ENCODE peak calls at places on chromosomes 2 and 18, in four cellular contexts. P is ovary, I is fibroblast of lung, L is A549. H is an unnamed sample.
A peak's percentile ranks its signal among the peaks of the same experiment; 100 is the strongest.

GRCh38 chr2:50648031-50648430 is 383.9 kb downstream of the NRXN1 start:
- DNase-seq in P (no peak), I (peak; percentile 18), L (no peak), H (no peak)

GRCh38 chr2:55721601-55722215 is 28.1 kb upstream of the PNPT1 start:
- DNase-seq in P (no peak), I (no peak), L (no peak), H (no peak)

GRCh38 chr2:226578373-226578772 is 221.2 kb downstream of the IRS1 start:
- DNase-seq in P (no peak), I (no peak), L (no peak), H (no peak)

GRCh38 chr18:48828713-48829442 is 121.9 kb downstream of the SMAD7 start:
- DNase-seq in P (no peak), I (no peak), L (no peak), H (peak; percentile 58)

GRCh38 chr2:37629529-37629928 is 41.9 kb downstream of the CDC42EP3 start:
- DNase-seq in P (no peak), I (peak; percentile 76), L (no peak), H (no peak)

GRCh38 chr18:54222922-54223567 is 1.4 kb downstream of the MBD2 start:
- DNase-seq in P (no peak), I (no peak), L (no peak), H (no peak)

GRCh38 chr2:9782197-9782719 is 61.0 kb upstream of the TAF1B start:
- DNase-seq in P (no peak), I (no peak), L (no peak), H (no peak)

GRCh38 chr2:15316370-15316814 is 244.7 kb downstream of the NBAS start:
- DNase-seq in P (no peak), I (no peak), L (no peak), H (no peak)

GRCh38 chr2:18639756-18640453 is 50.5 kb upstream of the NT5C1B start:
- DNase-seq in P (no peak), I (no peak), L (no peak), H (no peak)

GRCh38 chr2:199738723-199739412 is 112.1 kb downstream of the FTCDNL1 start:
- DNase-seq in P (no peak), I (no peak), L (no peak), H (no peak)

GRCh38 chr2:54520687-54521086 is 64.6 kb downstream of the SPTBN1 start:
- DNase-seq in P (no peak), I (peak; percentile 97), L (no peak), H (no peak)

GRCh38 chr2:85924522-85924921 is 35.7 kb upstream of the ST3GAL5 start:
- DNase-seq in P (peak; percentile 73), I (peak; percentile 51), L (no peak), H (peak; percentile 86)

GRCh38 chr2:60608679-60609078 is 55.2 kb upstream of the BCL11A start:
- DNase-seq in P (no peak), I (peak; percentile 6), L (no peak), H (no peak)

GRCh38 chr18:3442894-3443293 is 7.1 kb upstream of the TGIF1 start:
- DNase-seq in P (no peak), I (no peak), L (no peak), H (no peak)

GRCh38 chr18:58028109-58028784 is 15.8 kb upstream of the NEDD4L start:
- DNase-seq in P (no peak), I (no peak), L (no peak), H (no peak)

DNA sequence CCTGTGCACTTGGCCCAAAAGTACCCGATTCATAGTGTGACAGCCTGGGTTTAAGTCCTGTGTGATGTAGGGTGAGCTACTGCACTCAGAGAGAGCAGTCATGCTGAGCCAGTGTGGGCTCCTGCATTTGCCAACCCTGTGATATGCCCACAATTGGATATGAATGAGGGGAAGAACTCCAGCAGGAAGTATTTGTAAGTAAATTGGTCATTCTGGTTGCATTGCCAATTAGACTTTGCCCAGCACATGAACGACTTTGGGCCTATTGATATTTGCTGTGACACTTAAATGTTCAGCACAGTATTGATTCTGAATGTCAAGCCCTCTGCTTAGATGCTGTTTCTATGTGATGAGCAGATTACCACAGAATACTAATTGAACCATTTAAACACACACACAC is 570.9 kb downstream of the PIK3C3 start:
- DNase-seq in P (no peak), I (peak; percentile 10), L (no peak), H (no peak)
- H3K27ac ChIP-seq in P (no peak overlapping the region), I (no peak overlapping the region), L (no peak overlapping the region), H (no peak overlapping the region)

GRCh38 chr2:169823996-169824372 is 721 bp downstream of the METTL5 start:
- DNase-seq in P (no peak), I (no peak), L (no peak), H (no peak)

GRCh38 chr2:169828141-169828811 is 1.0 kb downstream of the UBR3 start:
- DNase-seq in P (no peak), I (peak; percentile 65), L (no peak), H (no peak)

GRCh38 chr2:169824373-169825333 is at the start of gene METTL5:
- DNase-seq in P (peak; percentile 79), I (peak; percentile 70), L (peak; percentile 82), H (peak; percentile 70)

GRCh38 chr2:169822785-169823392 is 1.8 kb downstream of the METTL5 start:
- DNase-seq in P (no peak), I (no peak), L (no peak), H (no peak)

GRCh38 chr2:169827272-169828140 is at the start of gene UBR3:
- DNase-seq in P (peak; percentile 95), I (peak; percentile 89), L (peak; percentile 91), H (peak; percentile 92)
- TF ChIP-seq CTCF in P (peak; percentile 29), I (peak; percentile 4), L (no peak), H (no peak)

GRCh38 chr2:8750221-8750620 is 68.4 kb downstream of the ID2 start:
- DNase-seq in P (no peak), I (peak; percentile 52), L (no peak), H (no peak)
- H3K27ac ChIP-seq in P (no peak overlapping the region), I (no peak overlapping the region), L (no peak overlapping the region), H (no peak overlapping the region)

DNA sequence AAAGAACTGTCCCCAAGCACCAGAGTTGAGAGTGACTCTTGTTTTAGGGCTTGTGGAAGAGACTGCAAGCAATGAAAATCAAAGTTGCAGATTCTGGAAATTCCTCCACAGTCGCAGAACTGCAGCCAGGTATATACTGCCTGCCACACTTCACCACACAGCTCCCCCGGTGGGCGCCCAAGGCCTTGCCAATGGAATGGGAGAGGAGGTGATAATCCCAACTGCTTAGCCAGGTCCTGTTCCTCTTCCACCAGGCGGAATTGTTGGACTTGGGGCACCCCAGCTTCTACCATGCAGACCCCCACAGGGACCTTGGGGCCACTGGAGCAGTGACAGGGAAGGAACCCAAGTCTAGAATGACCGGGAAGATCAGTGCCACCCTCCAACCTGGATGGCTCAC is 4.8 kb upstream of the PDIA6 start:
- DNase-seq in P (no peak), I (no peak), L (peak; percentile 51), H (no peak)
- TF ChIP-seq CTCF in P (no peak), I (peak; percentile 17), L (peak; percentile 15), H (no peak)

GRCh38 chr2:190578158-190579057 is 43.9 kb upstream of the NEMP2 start:
- DNase-seq in P (no peak), I (peak; percentile 23), L (peak; percentile 46), H (no peak)
- H3K27ac ChIP-seq in P (no peak overlapping the region), I (peak overlapping the region; percentile 26), L (peak overlapping the region; percentile 85), H (peak overlapping the region; percentile 56)

GRCh38 chr2:187988348-187988747 is 303.3 kb upstream of the GULP1 start:
- DNase-seq in P (no peak), I (no peak), L (no peak), H (no peak)
- TF ChIP-seq CTCF in P (no peak), I (no peak), L (no peak), H (no peak)

GRCh38 chr2:241865957-241866858 is 3.3 kb upstream of the RTP5 start:
- DNase-seq in P (no peak), I (no peak), L (peak; percentile 55), H (no peak)
- H3K27ac ChIP-seq in P (no peak overlapping the region), I (no peak overlapping the region), L (no peak overlapping the region), H (no peak overlapping the region)

GRCh38 chr2:102315850-102316370 is 4.5 kb downstream of the IL1RL1 start:
- DNase-seq in P (no peak), I (no peak), L (no peak), H (no peak)

GRCh38 chr2:102318437-102318836 is 7.1 kb downstream of the IL1RL1 start:
- DNase-seq in P (no peak), I (no peak), L (no peak), H (no peak)

GRCh38 chr2:102313950-102314349 is 2.6 kb downstream of the IL1RL1 start:
- DNase-seq in P (no peak), I (peak; percentile 27), L (no peak), H (no peak)

GRCh38 chr2:102321954-102322719 is 10.8 kb downstream of the IL1RL1 start:
- DNase-seq in P (no peak), I (peak; percentile 52), L (no peak), H (no peak)

DNA sequence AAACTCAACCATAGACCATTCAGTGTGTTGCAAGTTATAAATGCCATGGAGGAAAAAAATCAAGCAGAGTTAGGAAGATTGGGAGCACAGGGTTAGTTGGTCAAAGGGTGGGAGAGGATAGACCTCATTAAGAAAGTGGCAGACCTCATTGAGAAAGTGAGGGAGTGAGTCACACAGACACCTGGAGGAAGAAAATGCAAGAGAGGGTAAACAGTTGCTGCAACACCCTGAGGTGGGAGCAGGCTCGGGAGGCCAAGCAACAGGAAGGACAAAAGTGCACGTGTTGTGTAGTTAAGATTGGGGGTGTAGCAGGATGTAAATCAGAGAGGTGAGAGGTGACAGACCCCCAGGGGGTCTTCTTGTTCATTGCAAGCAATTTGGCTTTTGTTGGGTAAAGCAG is 6.4 kb downstream of the IL1RL1 start:
- DNase-seq in P (no peak), I (no peak), L (no peak), H (no peak)
- TF ChIP-seq CTCF in P (no peak), I (no peak), L (no peak), H (no peak)

GRCh38 chr2:71275939-71276310 is 49.0 kb upstream of the PAIP2B start:
- DNase-seq in P (no peak), I (no peak), L (no peak), H (no peak)
- H3K27ac ChIP-seq in P (no peak overlapping the region), I (no peak overlapping the region), L (no peak overlapping the region), H (peak overlapping the region; percentile 89)

GRCh38 chr18:7038330-7038846 is 79.2 kb downstream of the LAMA1 start:
- DNase-seq in P (peak; percentile 95), I (peak; percentile 97), L (no peak), H (peak; percentile 96)
- TF ChIP-seq CTCF in P (peak; percentile 82), I (peak; percentile 87), L (no peak), H (peak; percentile 21)